ENCODE peak calls at places on chromosomes 1 and 21, in six cellular contexts. One of them, this sample, is unnamed.
A peak's percentile ranks its signal among the peaks of the same experiment; 100 is the strongest.

GRCh38 chr1:44802306-44803061 is 2.3 kb downstream of the PLK3 start:
- DNase-seq in transverse colon: no peak
- DNase-seq in adrenal gland: no peak
- DNase-seq in vagina: no peak
- DNase-seq in stomach: no peak
- DNase-seq in ovary: peak; percentile 40
- DNase-seq in this sample: peak; percentile 22

GRCh38 chr21:17585875-17586450 is 26.7 kb downstream of the BTG3 start:
- DNase-seq in transverse colon: no peak
- DNase-seq in adrenal gland: peak; percentile 27
- DNase-seq in vagina: no peak
- DNase-seq in stomach: no peak
- DNase-seq in ovary: no peak
- DNase-seq in this sample: no peak

GRCh38 chr1:15869413-15869812 is 21.9 kb downstream of the SPEN start:
- DNase-seq in transverse colon: no peak
- DNase-seq in adrenal gland: no peak
- DNase-seq in vagina: no peak
- DNase-seq in stomach: no peak
- DNase-seq in ovary: no peak
- DNase-seq in this sample: no peak

GRCh38 chr1:212612251-212612961 is 3.8 kb downstream of the ATF3 start:
- DNase-seq in transverse colon: no peak
- DNase-seq in adrenal gland: no peak
- DNase-seq in vagina: no peak
- DNase-seq in stomach: no peak
- DNase-seq in ovary: no peak
- DNase-seq in this sample: no peak

GRCh38 chr1:225712391-225712790 is 59.5 kb upstream of the ENAH start:
- DNase-seq in transverse colon: no peak
- DNase-seq in adrenal gland: no peak
- DNase-seq in vagina: no peak
- DNase-seq in stomach: no peak
- DNase-seq in ovary: no peak
- DNase-seq in this sample: no peak

GRCh38 chr1:239293350-239294111 is 92.8 kb upstream of the CHRM3 start:
- DNase-seq in transverse colon: peak; percentile 46
- DNase-seq in adrenal gland: no peak
- DNase-seq in vagina: no peak
- DNase-seq in stomach: no peak
- DNase-seq in ovary: no peak
- DNase-seq in this sample: no peak

GRCh38 chr21:15421947-15422346 is 307.8 kb upstream of the USP25 start:
- DNase-seq in transverse colon: no peak
- DNase-seq in adrenal gland: no peak
- DNase-seq in vagina: no peak
- DNase-seq in stomach: no peak
- DNase-seq in ovary: no peak
- DNase-seq in this sample: no peak

GRCh38 chr1:241842565-241842964 is 5.4 kb upstream of the EXO1 start:
- DNase-seq in transverse colon: no peak
- DNase-seq in adrenal gland: no peak
- DNase-seq in vagina: no peak
- DNase-seq in stomach: no peak
- DNase-seq in ovary: no peak
- DNase-seq in this sample: no peak

GRCh38 chr1:2277741-2278488 is 49.8 kb downstream of the SKI start:
- DNase-seq in transverse colon: no peak
- DNase-seq in adrenal gland: no peak
- DNase-seq in vagina: no peak
- DNase-seq in stomach: no peak
- DNase-seq in ovary: no peak
- DNase-seq in this sample: no peak

GRCh38 chr1:51679435-51679834 is 62.5 kb downstream of the OSBPL9 start:
- DNase-seq in transverse colon: no peak
- DNase-seq in adrenal gland: no peak
- DNase-seq in vagina: no peak
- DNase-seq in stomach: no peak
- DNase-seq in ovary: no peak
- DNase-seq in this sample: no peak

GRCh38 chr21:41895643-41896493 is 16.7 kb upstream of the PRDM15 start:
- DNase-seq in transverse colon: peak; percentile 32
- DNase-seq in adrenal gland: no peak
- DNase-seq in vagina: no peak
- DNase-seq in stomach: no peak
- DNase-seq in ovary: no peak
- DNase-seq in this sample: no peak

GRCh38 chr1:94806451-94806861 is 13.7 kb upstream of the SLC44A3 start:
- DNase-seq in transverse colon: no peak
- DNase-seq in adrenal gland: no peak
- DNase-seq in vagina: no peak
- DNase-seq in stomach: no peak
- DNase-seq in ovary: no peak
- DNase-seq in this sample: no peak

GRCh38 chr21:36820176-36821031 is 121.5 kb downstream of the SIM2 start:
- DNase-seq in transverse colon: no peak
- DNase-seq in adrenal gland: no peak
- DNase-seq in vagina: no peak
- DNase-seq in stomach: no peak
- DNase-seq in ovary: no peak
- DNase-seq in this sample: no peak

GRCh38 chr21:35467536-35467935 is 418.4 kb upstream of the RUNX1 start:
- DNase-seq in transverse colon: no peak
- DNase-seq in adrenal gland: no peak
- DNase-seq in vagina: no peak
- DNase-seq in stomach: no peak
- DNase-seq in ovary: no peak
- DNase-seq in this sample: no peak

GRCh38 chr1:22749919-22750670 is 39.5 kb downstream of the EPHB2 start:
- DNase-seq in transverse colon: peak; percentile 37
- DNase-seq in adrenal gland: peak; percentile 62
- DNase-seq in vagina: no peak
- DNase-seq in stomach: peak; percentile 47
- DNase-seq in ovary: no peak
- DNase-seq in this sample: no peak

GRCh38 chr1:223748773-223749733 is 36.7 kb downstream of the CAPN2 start:
- DNase-seq in transverse colon: peak; percentile 71
- DNase-seq in adrenal gland: peak; percentile 74
- DNase-seq in vagina: no peak
- DNase-seq in stomach: peak; percentile 78
- DNase-seq in ovary: peak; percentile 81
- DNase-seq in this sample: peak; percentile 69

GRCh38 chr1:57889686-57890360 is 466.0 kb upstream of the DAB1 start:
- DNase-seq in transverse colon: no peak
- DNase-seq in adrenal gland: no peak
- DNase-seq in vagina: no peak
- DNase-seq in stomach: no peak
- DNase-seq in ovary: no peak
- DNase-seq in this sample: no peak

GRCh38 chr1:46084553-46085448 is 47.6 kb downstream of the PIK3R3 start:
- DNase-seq in transverse colon: no peak
- DNase-seq in adrenal gland: no peak
- DNase-seq in vagina: no peak
- DNase-seq in stomach: no peak
- DNase-seq in ovary: no peak
- DNase-seq in this sample: no peak

GRCh38 chr1:87678221-87678715 is 349.6 kb downstream of the LMO4 start:
- DNase-seq in transverse colon: no peak
- DNase-seq in adrenal gland: no peak
- DNase-seq in vagina: no peak
- DNase-seq in stomach: no peak
- DNase-seq in ovary: no peak
- DNase-seq in this sample: no peak

GRCh38 chr1:228081578-228082259 is 789 bp upstream of the ARF1 start:
- DNase-seq in transverse colon: peak; percentile 39
- DNase-seq in adrenal gland: peak; percentile 39
- DNase-seq in vagina: no peak
- DNase-seq in stomach: no peak
- DNase-seq in ovary: no peak
- DNase-seq in this sample: no peak

GRCh38 chr1:161531986-161532875 is 7.9 kb downstream of the HSPA6 start:
- DNase-seq in transverse colon: no peak
- DNase-seq in adrenal gland: no peak
- DNase-seq in vagina: no peak
- DNase-seq in stomach: no peak
- DNase-seq in ovary: no peak
- DNase-seq in this sample: peak; percentile 39

GRCh38 chr1:222880586-222880985 is 65.7 kb downstream of the DISP1 start:
- DNase-seq in transverse colon: no peak
- DNase-seq in adrenal gland: no peak
- DNase-seq in vagina: no peak
- DNase-seq in stomach: no peak
- DNase-seq in ovary: no peak
- DNase-seq in this sample: no peak

GRCh38 chr1:183877321-183877720 is 72.4 kb downstream of the RGL1 start:
- DNase-seq in transverse colon: peak; percentile 32
- DNase-seq in adrenal gland: peak; percentile 92
- DNase-seq in vagina: no peak
- DNase-seq in stomach: peak; percentile 53
- DNase-seq in ovary: peak; percentile 72
- DNase-seq in this sample: peak; percentile 64

GRCh38 chr1:12614402-12615165 is 3.4 kb downstream of the DHRS3 start:
- DNase-seq in transverse colon: no peak
- DNase-seq in adrenal gland: no peak
- DNase-seq in vagina: no peak
- DNase-seq in stomach: no peak
- DNase-seq in ovary: no peak
- DNase-seq in this sample: no peak

GRCh38 chr1:151867785-151868403 is 14.4 kb upstream of the THEM5 start:
- DNase-seq in transverse colon: peak; percentile 15
- DNase-seq in adrenal gland: no peak
- DNase-seq in vagina: no peak
- DNase-seq in stomach: no peak
- DNase-seq in ovary: no peak
- DNase-seq in this sample: no peak

GRCh38 chr1:97489834-97490233 is 431.0 kb downstream of the DPYD start:
- DNase-seq in transverse colon: no peak
- DNase-seq in adrenal gland: no peak
- DNase-seq in vagina: no peak
- DNase-seq in stomach: no peak
- DNase-seq in ovary: no peak
- DNase-seq in this sample: no peak

GRCh38 chr21:31493350-31493880 is 149.4 kb upstream of the TIAM1 start:
- DNase-seq in transverse colon: no peak
- DNase-seq in adrenal gland: no peak
- DNase-seq in vagina: no peak
- DNase-seq in stomach: no peak
- DNase-seq in ovary: no peak
- DNase-seq in this sample: no peak

GRCh38 chr1:52140633-52141512 is 1.0 kb upstream of the ZFYVE9 start:
- DNase-seq in transverse colon: no peak
- DNase-seq in adrenal gland: no peak
- DNase-seq in vagina: no peak
- DNase-seq in stomach: no peak
- DNase-seq in ovary: no peak
- DNase-seq in this sample: no peak

GRCh38 chr1:246404078-246404477 is 103.0 kb downstream of the SMYD3 start:
- DNase-seq in transverse colon: no peak
- DNase-seq in adrenal gland: no peak
- DNase-seq in vagina: no peak
- DNase-seq in stomach: no peak
- DNase-seq in ovary: no peak
- DNase-seq in this sample: no peak

GRCh38 chr1:68128820-68129219 is 78.4 kb upstream of the DIRAS3 start:
- DNase-seq in transverse colon: no peak
- DNase-seq in adrenal gland: no peak
- DNase-seq in vagina: no peak
- DNase-seq in stomach: no peak
- DNase-seq in ovary: no peak
- DNase-seq in this sample: peak; percentile 70

GRCh38 chr1:245969274-245969673 is 537.8 kb downstream of the SMYD3 start:
- DNase-seq in transverse colon: no peak
- DNase-seq in adrenal gland: peak; percentile 38
- DNase-seq in vagina: no peak
- DNase-seq in stomach: no peak
- DNase-seq in ovary: no peak
- DNase-seq in this sample: no peak

GRCh38 chr1:206771353-206771722 is 765 bp downstream of the IL19 start:
- DNase-seq in transverse colon: no peak
- DNase-seq in adrenal gland: no peak
- DNase-seq in vagina: no peak
- DNase-seq in stomach: no peak
- DNase-seq in ovary: no peak
- DNase-seq in this sample: no peak
- H3K4me3 ChIP-seq in transverse colon: no peak overlapping the region
- H3K4me3 ChIP-seq in adrenal gland: no peak overlapping the region
- H3K4me3 ChIP-seq in vagina: no peak overlapping the region
- H3K4me3 ChIP-seq in stomach: no peak overlapping the region
- H3K4me3 ChIP-seq in ovary: no peak overlapping the region
- H3K4me3 ChIP-seq in this sample: no peak overlapping the region

GRCh38 chr1:154320882-154321608 is at the start of gene AQP10:
- DNase-seq in transverse colon: no peak
- DNase-seq in adrenal gland: no peak
- DNase-seq in vagina: no peak
- DNase-seq in stomach: peak; percentile 43
- DNase-seq in ovary: no peak
- DNase-seq in this sample: no peak
- TF ChIP-seq POLR2A in transverse colon: no peak
- TF ChIP-seq POLR2A in adrenal gland: no peak
- TF ChIP-seq POLR2A in vagina: no peak
- TF ChIP-seq POLR2A in stomach: no peak
- TF ChIP-seq POLR2A in ovary: no peak
- TF ChIP-seq POLR2A in this sample: no peak

GRCh38 chr1:35269190-35269988 is 880 bp downstream of the ZMYM4 start:
- DNase-seq in transverse colon: no peak
- DNase-seq in adrenal gland: no peak
- DNase-seq in vagina: no peak
- DNase-seq in stomach: no peak
- DNase-seq in ovary: no peak
- DNase-seq in this sample: no peak
- H3K9me3 ChIP-seq in transverse colon: no peaks in the 10 kb centered on the region
- H3K9me3 ChIP-seq in adrenal gland: no peaks in the 10 kb centered on the region
- H3K9me3 ChIP-seq in vagina: no peaks in the 10 kb centered on the region
- H3K9me3 ChIP-seq in stomach: no peaks in the 10 kb centered on the region
- H3K9me3 ChIP-seq in ovary: no peaks in the 10 kb centered on the region
- H3K9me3 ChIP-seq in this sample: no peaks in the 10 kb centered on the region

DNA sequence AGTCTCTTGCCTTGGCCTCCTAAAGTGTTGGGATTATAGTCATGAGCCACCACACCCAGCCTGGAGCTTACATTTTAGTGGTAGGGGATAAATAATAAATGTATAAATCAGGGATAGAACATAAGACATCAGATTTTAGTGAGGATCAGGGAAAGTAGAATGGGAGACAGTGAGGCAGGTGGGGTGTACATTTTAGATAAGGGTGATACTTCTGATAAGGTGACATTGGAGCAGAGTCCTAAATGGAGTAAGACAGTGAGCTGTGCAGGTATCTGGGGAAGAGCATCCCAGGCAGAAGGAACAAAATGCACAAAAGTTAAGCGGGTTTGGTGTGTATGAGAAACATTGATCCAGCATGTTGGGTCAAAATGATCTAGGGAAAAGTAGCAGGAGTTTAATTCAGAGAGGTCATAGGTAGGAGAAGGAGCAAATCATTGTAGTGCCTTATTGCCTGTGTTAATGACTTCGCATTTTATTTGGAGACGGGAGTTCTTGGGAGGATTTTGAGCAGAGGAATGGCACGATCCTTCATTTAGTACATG is 11.1 kb downstream of the EPB41 start:
- DNase-seq in transverse colon: no peak
- DNase-seq in adrenal gland: no peak
- DNase-seq in vagina: no peak
- DNase-seq in stomach: no peak
- DNase-seq in ovary: no peak
- DNase-seq in this sample: no peak
- H3K4me3 ChIP-seq in transverse colon: no peak overlapping the region
- H3K4me3 ChIP-seq in adrenal gland: no peak overlapping the region
- H3K4me3 ChIP-seq in vagina: no peak overlapping the region
- H3K4me3 ChIP-seq in stomach: no peak overlapping the region
- H3K4me3 ChIP-seq in ovary: no peak overlapping the region
- H3K4me3 ChIP-seq in this sample: no peak overlapping the region